ENCODE peak calls at places on chromosomes 13 and 19, in eight cellular contexts. One of them, this sample, is unnamed.
A peak's percentile ranks its signal among the peaks of the same experiment; 100 is the strongest.

GRCh38 chr19:35123573-35123972 is 8.0 kb downstream of the FXYD3 start:
- DNase-seq in ACHN: no peak
- DNase-seq in GM10248: no peak
- DNase-seq in COLO829: no peak
- DNase-seq in HEK293T: no peak
- DNase-seq in AG09319: no peak
- DNase-seq in MV-4-11: no peak
- DNase-seq in HFFc6: no peak
- DNase-seq in this sample: peak; percentile 61

GRCh38 chr13:73598021-73598712 is 536.0 kb downstream of the KLF12 start:
- DNase-seq in HFFc6: peak; percentile 73
- DNase-seq in MV-4-11: no peak
- DNase-seq in AG09319: no peak
- DNase-seq in ACHN: no peak
- DNase-seq in HEK293T: no peak
- DNase-seq in GM10248: no peak
- DNase-seq in COLO829: no peak
- DNase-seq in this sample: no peak

GRCh38 chr13:97561182-97561581 is 127.2 kb downstream of the RAP2A start:
- DNase-seq in MV-4-11: no peak
- DNase-seq in HFFc6: no peak
- DNase-seq in COLO829: no peak
- DNase-seq in AG09319: no peak
- DNase-seq in HEK293T: no peak
- DNase-seq in GM10248: no peak
- DNase-seq in ACHN: no peak
- DNase-seq in this sample: no peak

GRCh38 chr19:43755256-43755801 is 567 bp upstream of the SMG9 start:
- DNase-seq in GM10248: peak; percentile 74
- DNase-seq in ACHN: peak; percentile 64
- DNase-seq in HEK293T: peak; percentile 79
- DNase-seq in AG09319: no peak
- DNase-seq in MV-4-11: peak; percentile 90
- DNase-seq in COLO829: peak; percentile 81
- DNase-seq in HFFc6: no peak
- DNase-seq in this sample: peak; percentile 89

GRCh38 chr19:34088292-34088691 is 84.0 kb upstream of the LSM14A start:
- DNase-seq in MV-4-11: no peak
- DNase-seq in ACHN: no peak
- DNase-seq in COLO829: no peak
- DNase-seq in HEK293T: no peak
- DNase-seq in GM10248: no peak
- DNase-seq in AG09319: no peak
- DNase-seq in HFFc6: peak; percentile 12
- DNase-seq in this sample: no peak

GRCh38 chr19:38452430-38453366 is 19.2 kb downstream of the RYR1 start:
- DNase-seq in MV-4-11: peak; percentile 11
- DNase-seq in GM10248: no peak
- DNase-seq in COLO829: no peak
- DNase-seq in ACHN: no peak
- DNase-seq in AG09319: no peak
- DNase-seq in HFFc6: no peak
- DNase-seq in HEK293T: peak; percentile 96
- DNase-seq in this sample: no peak

GRCh38 chr13:30421093-30422055 is 919 bp upstream of the UBE2L5 start:
- DNase-seq in HFFc6: peak; percentile 81
- DNase-seq in MV-4-11: peak; percentile 22
- DNase-seq in GM10248: peak; percentile 67
- DNase-seq in COLO829: peak; percentile 51
- DNase-seq in AG09319: peak; percentile 72
- DNase-seq in HEK293T: peak; percentile 68
- DNase-seq in ACHN: peak; percentile 81
- DNase-seq in this sample: peak; percentile 93

GRCh38 chr19:1945899-1946298 is 4.9 kb downstream of the CSNK1G2 start:
- DNase-seq in AG09319: no peak
- DNase-seq in GM10248: no peak
- DNase-seq in MV-4-11: no peak
- DNase-seq in ACHN: peak; percentile 40
- DNase-seq in COLO829: peak; percentile 48
- DNase-seq in HFFc6: no peak
- DNase-seq in HEK293T: peak; percentile 81
- DNase-seq in this sample: peak; percentile 52

GRCh38 chr19:21568816-21569496 is 63.6 kb downstream of the ZNF429 start:
- DNase-seq in COLO829: peak; percentile 8
- DNase-seq in MV-4-11: no peak
- DNase-seq in HFFc6: peak; percentile 41
- DNase-seq in AG09319: peak; percentile 81
- DNase-seq in HEK293T: no peak
- DNase-seq in ACHN: no peak
- DNase-seq in GM10248: peak; percentile 43
- DNase-seq in this sample: peak; percentile 89

GRCh38 chr13:90867336-90867683 is 480.2 kb upstream of the MIR17HG start:
- DNase-seq in HEK293T: peak; percentile 78
- DNase-seq in ACHN: peak; percentile 65
- DNase-seq in AG09319: peak; percentile 14
- DNase-seq in GM10248: peak; percentile 22
- DNase-seq in MV-4-11: peak; percentile 91
- DNase-seq in HFFc6: peak; percentile 73
- DNase-seq in COLO829: peak; percentile 36
- DNase-seq in this sample: peak; percentile 66

GRCh38 chr13:31761951-31762350 is 22.6 kb downstream of the RXFP2 start:
- DNase-seq in AG09319: no peak
- DNase-seq in ACHN: no peak
- DNase-seq in COLO829: no peak
- DNase-seq in GM10248: no peak
- DNase-seq in MV-4-11: no peak
- DNase-seq in HFFc6: peak; percentile 57
- DNase-seq in HEK293T: no peak
- DNase-seq in this sample: no peak

GRCh38 chr13:23771966-23772365 is 117.2 kb downstream of the MIPEP start:
- DNase-seq in GM10248: no peak
- DNase-seq in HFFc6: peak; percentile 7
- DNase-seq in AG09319: no peak
- DNase-seq in COLO829: no peak
- DNase-seq in MV-4-11: no peak
- DNase-seq in ACHN: no peak
- DNase-seq in HEK293T: no peak
- DNase-seq in this sample: no peak

GRCh38 chr13:107301724-107302374 is 733.9 kb upstream of the ARGLU1 start:
- DNase-seq in GM10248: no peak
- DNase-seq in MV-4-11: no peak
- DNase-seq in HEK293T: no peak
- DNase-seq in ACHN: peak; percentile 14
- DNase-seq in HFFc6: no peak
- DNase-seq in COLO829: no peak
- DNase-seq in AG09319: no peak
- DNase-seq in this sample: no peak

GRCh38 chr13:44040070-44040753 is 160.5 kb downstream of the LACC1 start:
- DNase-seq in COLO829: no peak
- DNase-seq in HEK293T: no peak
- DNase-seq in ACHN: no peak
- DNase-seq in AG09319: no peak
- DNase-seq in MV-4-11: no peak
- DNase-seq in GM10248: no peak
- DNase-seq in HFFc6: no peak
- DNase-seq in this sample: no peak

GRCh38 chr13:95784891-95785290 is 108.0 kb downstream of the DNAJC3 start:
- DNase-seq in ACHN: no peak
- DNase-seq in MV-4-11: peak; percentile 74
- DNase-seq in COLO829: no peak
- DNase-seq in AG09319: no peak
- DNase-seq in HFFc6: peak; percentile 1
- DNase-seq in HEK293T: no peak
- DNase-seq in GM10248: no peak
- DNase-seq in this sample: no peak

GRCh38 chr13:80001510-80001842 is 339.4 kb downstream of the SPRY2 start:
- DNase-seq in HEK293T: no peak
- DNase-seq in AG09319: no peak
- DNase-seq in GM10248: no peak
- DNase-seq in ACHN: no peak
- DNase-seq in MV-4-11: no peak
- DNase-seq in COLO829: no peak
- DNase-seq in HFFc6: no peak
- DNase-seq in this sample: no peak

GRCh38 chr19:5625641-5626040 is 2.8 kb downstream of the SAFB start:
- DNase-seq in ACHN: no peak
- DNase-seq in COLO829: no peak
- DNase-seq in HFFc6: no peak
- DNase-seq in GM10248: no peak
- DNase-seq in MV-4-11: no peak
- DNase-seq in HEK293T: no peak
- DNase-seq in AG09319: no peak
- DNase-seq in this sample: no peak

GRCh38 chr13:23289917-23290357 is 109.2 kb downstream of the SGCG start:
- DNase-seq in MV-4-11: no peak
- DNase-seq in ACHN: no peak
- DNase-seq in HEK293T: no peak
- DNase-seq in AG09319: no peak
- DNase-seq in COLO829: peak; percentile 48
- DNase-seq in GM10248: no peak
- DNase-seq in HFFc6: peak; percentile 25
- DNase-seq in this sample: no peak

GRCh38 chr13:27808866-27809546 is 16.7 kb downstream of the GSX1 start:
- DNase-seq in ACHN: no peak
- DNase-seq in HEK293T: no peak
- DNase-seq in GM10248: no peak
- DNase-seq in AG09319: no peak
- DNase-seq in HFFc6: peak; percentile 1
- DNase-seq in MV-4-11: no peak
- DNase-seq in COLO829: no peak
- DNase-seq in this sample: no peak

GRCh38 chr13:100513987-100514670 is 74.5 kb downstream of the GGACT start:
- DNase-seq in COLO829: no peak
- DNase-seq in AG09319: no peak
- DNase-seq in HEK293T: no peak
- DNase-seq in ACHN: no peak
- DNase-seq in HFFc6: no peak
- DNase-seq in MV-4-11: peak; percentile 10
- DNase-seq in GM10248: no peak
- DNase-seq in this sample: no peak

GRCh38 chr13:41267106-41267505 is 3.7 kb upstream of the MTRF1 start:
- DNase-seq in GM10248: no peak
- DNase-seq in HEK293T: no peak
- DNase-seq in ACHN: no peak
- DNase-seq in HFFc6: peak; percentile 13
- DNase-seq in AG09319: no peak
- DNase-seq in COLO829: peak; percentile 42
- DNase-seq in MV-4-11: no peak
- DNase-seq in this sample: no peak

GRCh38 chr19:14333101-14333871 is 48.0 kb upstream of the ADGRE5 start:
- DNase-seq in AG09319: no peak
- DNase-seq in HFFc6: no peak
- DNase-seq in MV-4-11: no peak
- DNase-seq in GM10248: peak; percentile 53
- DNase-seq in HEK293T: peak; percentile 71
- DNase-seq in ACHN: peak; percentile 24
- DNase-seq in COLO829: no peak
- DNase-seq in this sample: peak; percentile 35

GRCh38 chr13:52652980-52653303 is 306 bp downstream of the SUGT1 start:
- DNase-seq in GM10248: peak; percentile 39
- DNase-seq in COLO829: peak; percentile 9
- DNase-seq in HEK293T: peak; percentile 26
- DNase-seq in HFFc6: no peak
- DNase-seq in MV-4-11: no peak
- DNase-seq in AG09319: no peak
- DNase-seq in ACHN: no peak
- DNase-seq in this sample: no peak

GRCh38 chr13:51532736-51533197 is 51.5 kb upstream of the WDFY2 start:
- DNase-seq in COLO829: no peak
- DNase-seq in MV-4-11: peak; percentile 42
- DNase-seq in AG09319: no peak
- DNase-seq in HEK293T: no peak
- DNase-seq in HFFc6: no peak
- DNase-seq in ACHN: no peak
- DNase-seq in GM10248: no peak
- DNase-seq in this sample: no peak

GRCh38 chr13:112775791-112776279 is 86.0 kb downstream of the ATP11A start:
- DNase-seq in HEK293T: no peak
- DNase-seq in MV-4-11: no peak
- DNase-seq in COLO829: no peak
- DNase-seq in AG09319: no peak
- DNase-seq in GM10248: no peak
- DNase-seq in HFFc6: no peak
- DNase-seq in ACHN: no peak
- DNase-seq in this sample: no peak

GRCh38 chr13:94478913-94479312 is 569 bp downstream of the DCT start:
- DNase-seq in HEK293T: no peak
- DNase-seq in GM10248: no peak
- DNase-seq in MV-4-11: no peak
- DNase-seq in ACHN: no peak
- DNase-seq in COLO829: no peak
- DNase-seq in AG09319: no peak
- DNase-seq in HFFc6: no peak
- DNase-seq in this sample: no peak

This sample was measured in left ventricle myocardium superior.